ENCODE peak calls at places on chromosome 19, in four cellular contexts. Y, R, P and N are unnamed samples.
A peak's percentile ranks its signal among the peaks of the same experiment; 100 is the strongest.

GRCh38 chr19:46975918-46976782 is 43.5 kb upstream of the NPAS1 start:
- DNase-seq in Y (peak; percentile 98), P (peak; percentile 97), R (no peak), N (peak; percentile 73)

GRCh38 chr19:44607049-44607448 is 6.3 kb upstream of the IGSF23 start:
- DNase-seq in P (no peak), R (no peak), Y (peak; percentile 57), N (peak; percentile 64)

GRCh38 chr19:46408611-46409039 is 4.7 kb downstream of the CCDC8 start:
- DNase-seq in P (peak; percentile 62), R (no peak), Y (peak; percentile 60), N (peak; percentile 57)

GRCh38 chr19:34502582-34503545 is 21.3 kb downstream of the WTIP start:
- DNase-seq in P (no peak), Y (peak; percentile 58), R (no peak), N (no peak)

GRCh38 chr19:32450217-32450616 is 44.6 kb downstream of the DPY19L3 start:
- DNase-seq in P (no peak), Y (no peak), R (no peak), N (no peak)

GRCh38 chr19:48424694-48425219 is 21.0 kb upstream of the GRWD1 start:
- DNase-seq in Y (peak; percentile 49), P (peak; percentile 86), R (peak; percentile 60), N (no peak)

GRCh38 chr19:44684892-44685847 is 13.8 kb upstream of the CEACAM16 start:
- DNase-seq in Y (peak; percentile 93), P (peak; percentile 91), R (peak; percentile 24), N (no peak)

GRCh38 chr19:23916991-23917390 is 2.3 kb downstream of the ZNF726 start:
- DNase-seq in P (no peak), R (no peak), Y (peak; percentile 51), N (no peak)

GRCh38 chr19:39277598-39277997 is 9.4 kb downstream of the IFNL2 start:
- DNase-seq in Y (peak; percentile 5), R (no peak), P (no peak), N (no peak)

GRCh38 chr19:10104665-10105221 is 1.4 kb upstream of the PPAN start:
- DNase-seq in P (no peak), Y (no peak), R (no peak), N (peak; percentile 34)

GRCh38 chr19:44686896-44687295 is 12.1 kb upstream of the CEACAM16 start:
- DNase-seq in P (no peak), Y (no peak), R (no peak), N (no peak)

GRCh38 chr19:5926641-5927438 is 12.8 kb downstream of the CAPS start:
- DNase-seq in P (peak; percentile 16), Y (peak; percentile 94), R (no peak), N (no peak)

GRCh38 chr19:27775395-27775794 is 1437.6 kb downstream of the UQCRFS1 start:
- DNase-seq in R (peak; percentile 50), Y (peak; percentile 8), P (peak; percentile 30), N (no peak)

GRCh38 chr19:4061683-4062575 is 4.8 kb downstream of the ZBTB7A start:
- DNase-seq in R (no peak), Y (peak; percentile 39), P (no peak), N (peak; percentile 94)
- H3K27ac ChIP-seq in R (peak overlapping the region; percentile 24), Y (peak overlapping the region; percentile 95), P (no peak overlapping the region), N (peak overlapping the region; percentile 99)

GRCh38 chr19:55085923-55086715 is 10.4 kb downstream of the EPS8L1 start:
- DNase-seq in Y (peak; percentile 10), R (no peak), P (peak; percentile 41), N (no peak)
- H3K4me3 ChIP-seq in Y (peak overlapping the region; percentile 72), R (no peak overlapping the region), P (peak overlapping the region; percentile 49), N (peak overlapping the region; percentile 44)

GRCh38 chr19:4454952-4455738 is 2.4 kb downstream of the UBXN6 start:
- DNase-seq in P (no peak), R (peak; percentile 75), Y (peak; percentile 89), N (no peak)

GRCh38 chr19:4456843-4457653 is 546 bp downstream of the UBXN6 start:
- DNase-seq in R (peak; percentile 91), P (peak; percentile 80), Y (peak; percentile 75), N (peak; percentile 47)

GRCh38 chr19:4454621-4454951 is 3.0 kb downstream of the UBXN6 start:
- DNase-seq in P (no peak), Y (no peak), R (no peak), N (no peak)

GRCh38 chr19:4456566-4456842 is 1.1 kb downstream of the UBXN6 start:
- DNase-seq in Y (peak; percentile 89), P (peak; percentile 62), R (peak; percentile 42), N (peak; percentile 45)

DNA sequence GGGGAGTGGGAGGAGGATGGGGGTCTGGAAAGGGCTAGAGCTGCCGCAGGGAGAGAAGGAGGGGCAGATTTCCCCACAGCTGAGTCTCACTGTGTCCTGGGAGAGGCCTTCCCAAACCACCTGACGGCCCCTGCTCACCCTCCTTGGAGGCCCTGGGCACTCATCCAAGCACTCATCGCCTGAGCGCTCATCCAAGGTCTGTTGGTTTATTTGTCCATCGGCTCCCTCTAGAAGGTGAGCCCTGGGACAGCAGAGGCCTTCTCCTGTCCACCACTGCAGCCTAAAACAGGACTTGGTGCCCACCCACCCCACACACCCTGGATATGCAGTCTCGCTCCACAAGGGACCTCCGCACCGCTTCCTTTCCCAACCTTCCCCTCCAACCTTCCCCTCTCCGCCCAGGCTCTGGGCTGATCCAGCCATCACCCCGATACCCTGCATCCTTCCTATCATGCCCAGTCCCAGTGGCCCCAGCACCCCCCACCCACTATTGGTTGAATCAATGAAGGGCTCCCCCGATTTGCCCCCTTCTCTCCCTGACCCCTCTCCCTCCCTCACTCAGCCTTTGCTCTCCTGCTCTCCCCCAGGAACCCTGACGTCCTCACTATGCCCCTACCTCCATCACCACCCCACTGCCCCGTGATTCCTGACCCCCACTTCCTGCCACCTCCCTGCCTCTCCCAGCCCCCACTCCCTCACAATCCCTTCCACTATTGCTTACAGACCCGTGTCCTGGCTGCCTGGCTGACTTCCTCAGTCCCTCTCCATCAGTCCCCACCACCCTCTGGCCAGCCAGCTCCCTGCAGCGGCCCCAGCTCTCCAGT is 1.6 kb downstream of the UBXN6 start:
- DNase-seq in Y (peak; percentile 92), P (peak; percentile 30), R (no peak), N (no peak)
- H3K9ac ChIP-seq in Y (peak overlapping the region; percentile 98), P (peak overlapping the region; percentile 77), R (peak overlapping the region; percentile 85), N (peak overlapping the region; percentile 63)

DNA sequence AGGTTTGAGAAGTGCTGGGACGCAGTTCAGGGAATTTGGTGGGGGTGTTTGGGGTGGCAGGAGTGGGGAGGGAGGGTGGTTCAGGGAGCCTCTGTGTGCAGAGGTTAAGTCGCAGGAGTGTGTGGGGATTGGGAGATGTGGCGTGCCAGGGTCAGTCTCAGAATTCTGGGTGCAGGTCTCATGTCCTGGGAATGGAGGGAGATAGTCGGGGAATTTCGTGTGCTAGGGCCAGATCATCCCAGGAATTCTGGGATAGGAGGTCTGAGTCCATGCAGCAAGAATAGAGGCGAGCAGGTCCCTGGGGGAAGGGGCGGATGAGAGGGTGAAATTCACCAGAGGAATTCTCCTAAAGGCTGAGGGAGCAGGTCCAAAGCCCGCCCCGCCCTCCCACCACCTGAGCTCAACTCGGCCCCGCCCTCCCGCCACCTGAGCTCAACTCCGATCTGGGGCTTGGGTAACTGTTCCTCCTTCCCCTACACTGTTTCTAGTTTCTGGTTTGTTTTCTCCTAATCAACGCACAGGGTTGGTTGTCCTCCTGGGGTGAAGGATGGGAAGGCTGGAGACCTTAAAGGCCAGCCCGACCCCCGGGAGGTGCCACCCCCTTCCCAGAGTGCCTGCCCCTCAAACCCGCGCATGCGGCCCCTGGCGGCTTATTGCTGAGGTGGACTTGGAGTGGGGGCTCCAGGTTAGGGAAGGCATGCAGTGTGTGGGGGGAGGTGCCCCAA is 15.2 kb downstream of the KCNC3 start:
- DNase-seq in R (no peak), P (peak; percentile 84), Y (no peak), N (no peak)
- H3K27ac ChIP-seq in R (no peak overlapping the region), P (no peak overlapping the region), Y (no peak overlapping the region), N (no peak overlapping the region)

GRCh38 chr19:50293263-50294004 is 35.7 kb downstream of the KCNC3 start:
- DNase-seq in Y (no peak), R (no peak), P (no peak), N (no peak)
- H3K4me3 ChIP-seq in Y (no peak overlapping the region), R (no peak overlapping the region), P (no peak overlapping the region), N (no peak overlapping the region)

GRCh38 chr19:55545913-55546495 is 661 bp upstream of the SBK3 start:
- DNase-seq in Y (no peak), R (no peak), P (no peak), N (no peak)

GRCh38 chr19:55549500-55550320 is 4.4 kb upstream of the SBK3 start:
- DNase-seq in Y (peak; percentile 91), R (no peak), P (peak; percentile 49), N (peak; percentile 40)

GRCh38 chr19:55545443-55545842 is at the start of gene SBK3:
- DNase-seq in Y (no peak), R (no peak), P (no peak), N (no peak)

GRCh38 chr19:55544776-55545439 is 435 bp downstream of the SBK3 start:
- DNase-seq in Y (no peak), R (peak; percentile 91), P (no peak), N (no peak)

GRCh38 chr19:55546822-55547614 is 1.7 kb upstream of the SBK3 start:
- DNase-seq in Y (peak; percentile 79), P (no peak), R (peak; percentile 63), N (peak; percentile 46)
- H3K9ac ChIP-seq in Y (peak overlapping the region; percentile 24), P (no peak overlapping the region), R (peak overlapping the region; percentile 87), N (no peak overlapping the region)

DNA sequence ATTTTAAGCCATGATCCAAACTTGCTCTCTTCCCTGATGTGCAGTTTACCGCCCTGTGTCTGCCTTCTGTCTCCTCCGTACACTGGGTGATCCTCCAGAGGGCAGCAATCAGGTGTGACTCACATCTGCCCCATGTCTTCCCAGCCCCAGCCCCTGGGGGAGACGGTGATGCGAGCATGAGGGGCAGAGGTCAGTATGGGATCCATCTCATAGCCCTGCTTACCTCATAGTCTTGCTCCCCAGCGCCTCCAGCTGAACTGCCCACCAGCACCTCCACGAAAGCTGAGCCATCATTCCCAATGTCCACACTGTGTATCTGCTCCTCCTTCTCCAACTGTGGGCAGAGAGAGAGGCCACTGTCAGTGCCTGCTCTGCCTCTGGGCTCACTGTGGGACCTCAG is 14.6 kb downstream of the XRCC1 start:
- DNase-seq in Y (peak; percentile 59), P (peak; percentile 40), R (peak; percentile 73), N (no peak)
- H3K27ac ChIP-seq in Y (no peak overlapping the region), P (no peak overlapping the region), R (peak overlapping the region; percentile 18), N (no peak overlapping the region)

DNA sequence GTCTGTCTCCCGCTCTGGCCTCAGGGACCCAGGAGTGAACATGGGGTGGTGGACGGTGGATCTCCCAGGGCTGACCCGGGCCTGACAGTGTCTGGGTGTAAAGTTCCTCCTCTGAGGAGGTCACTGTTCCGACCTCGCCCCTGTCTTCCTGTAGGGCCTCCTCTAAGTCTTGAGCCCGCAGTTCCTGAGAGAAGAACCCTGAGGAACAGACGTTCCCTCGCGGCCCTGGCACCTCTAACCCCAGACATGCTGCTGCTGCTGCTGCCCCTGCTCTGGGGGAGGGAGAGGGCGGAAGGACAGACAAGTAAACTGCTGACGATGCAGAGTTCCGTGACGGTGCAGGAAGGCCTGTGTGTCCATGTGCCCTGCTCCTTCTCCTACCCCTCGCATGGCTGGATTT is at the start of gene SIGLEC9:
- DNase-seq in P (no peak), Y (no peak), R (no peak), N (no peak)
- H3K4me3 ChIP-seq in P (no peak within 1 kb of the TSS), Y (no peak within 1 kb of the TSS), R (no peak within 1 kb of the TSS), N (peak within 1 kb of the TSS; percentile 9)

DNA sequence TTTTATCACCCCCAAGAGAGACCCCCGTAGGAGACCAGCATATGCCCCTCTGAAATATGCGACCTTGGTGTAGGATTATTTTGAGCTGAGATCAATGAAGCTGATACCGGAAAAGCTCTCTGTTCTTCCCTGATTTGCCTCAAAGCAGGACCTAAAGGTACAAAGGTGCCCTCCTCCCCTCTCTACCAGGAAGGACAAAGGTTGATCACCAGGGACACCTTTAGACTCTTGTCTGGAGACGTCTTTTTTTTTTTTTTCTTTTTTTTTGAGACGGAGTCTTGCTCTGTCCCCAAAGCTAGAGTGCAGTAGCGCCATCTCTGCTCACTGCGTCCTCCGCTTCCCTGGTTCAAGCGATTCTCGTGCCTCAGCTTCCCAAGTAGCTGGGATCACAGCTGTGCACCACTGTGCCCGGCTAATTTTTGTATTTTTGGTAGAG is 792 bp upstream of the PEX11G start:
- DNase-seq in Y (no peak), R (no peak), P (peak; percentile 21), N (peak; percentile 77)
- H3K9ac ChIP-seq in Y (peak overlapping the region; percentile 92), R (no peak overlapping the region), P (peak overlapping the region; percentile 58), N (peak overlapping the region; percentile 72)